ENCODE peak calls at places on chromosomes 2 and 18, in five cellular contexts. X is ureter; G is CD4-positive, CD25-positive, alpha-beta regulatory T cell; N is Kasumi-1; T is KBM-7. E is an unnamed sample.
A peak's percentile ranks its signal among the peaks of the same experiment; 100 is the strongest.

GRCh38 chr2:128654404-128654803 is 335.7 kb upstream of the HS6ST1 start:
- DNase-seq in T (peak; percentile 92), G (no peak), N (peak; percentile 93), X (no peak), E (peak; percentile 53)

GRCh38 chr2:120570001-120570400 is 165.7 kb upstream of the GLI2 start:
- DNase-seq in G (no peak), N (no peak), T (no peak), X (no peak), E (no peak)

GRCh38 chr2:128304715-128305554 is 13.7 kb downstream of the HS6ST1 start:
- DNase-seq in G (no peak), X (peak; percentile 98), N (peak; percentile 19), T (peak; percentile 35), E (no peak)

GRCh38 chr2:63763336-63764056 is 78.2 kb upstream of the UGP2 start:
- DNase-seq in X (no peak), N (no peak), T (no peak), G (no peak), E (no peak)

GRCh38 chr2:213015387-213016165 is 135.8 kb downstream of the IKZF2 start:
- DNase-seq in G (peak; percentile 76), T (no peak), X (no peak), N (no peak), E (no peak)

GRCh38 chr2:111698743-111699554 is 185.0 kb downstream of the ANAPC1 start:
- DNase-seq in G (peak; percentile 42), X (peak; percentile 84), T (peak; percentile 92), N (peak; percentile 93), E (peak; percentile 83)

GRCh38 chr2:126836761-126837679 is 61.7 kb upstream of the TEX51 start:
- DNase-seq in X (peak; percentile 31), N (no peak), G (no peak), T (no peak), E (no peak)

GRCh38 chr18:45540146-45540545 is 75.1 kb upstream of the SLC14A2 start:
- DNase-seq in G (no peak), X (no peak), N (no peak), T (no peak), E (no peak)

GRCh38 chr2:42359894-42360483 is 1.0 kb downstream of the COX7A2L start:
- DNase-seq in T (peak; percentile 88), N (peak; percentile 46), G (peak; percentile 21), X (no peak), E (peak; percentile 46)